ENCODE peak calls at places on chromosome 13, in four cellular contexts. P is lower leg skin, A is Caco-2, Z is A549. J is an unnamed sample.

GRCh38 chr13:50340566-50341287 is 325.5 kb downstream of the KCNRG start:
- DNase-seq in A (no peak), P (no peak), Z (no peak), J (no peak)

GRCh38 chr13:33052446-33052845 is 36.2 kb downstream of the KL start:
- DNase-seq in Z (no peak), P (no peak), A (no peak), J (no peak)

GRCh38 chr13:40047322-40047771 is 391.9 kb downstream of the COG6 start:
- DNase-seq in P (no peak), Z (no peak), A (no peak), J (no peak)

GRCh38 chr13:113616991-113617749 is 32.6 kb downstream of the TFDP1 start:
- DNase-seq in P (no peak), A (no peak), Z (no peak), J (no peak)

GRCh38 chr13:73765651-73766384 is 368.4 kb downstream of the KLF12 start:
- DNase-seq in A (peak; percentile 46), Z (no peak), P (peak; percentile 18), J (peak; percentile 78)

GRCh38 chr13:71828564-71828963 is 38.4 kb downstream of the DACH1 start:
- DNase-seq in Z (no peak), P (no peak), A (no peak), J (no peak)

GRCh38 chr13:80249906-80250513 is 90.9 kb downstream of the SPRY2 start:
- DNase-seq in A (no peak), P (no peak), Z (no peak), J (no peak)

GRCh38 chr13:48542581-48543341 is 9.9 kb upstream of the RCBTB2 start:
- DNase-seq in Z (no peak), P (peak; percentile 46), A (no peak), J (no peak)

GRCh38 chr13:64075543-64076271 is 2660.1 kb upstream of the PCDH20 start:
- DNase-seq in A (no peak), Z (no peak), P (no peak), J (no peak)

GRCh38 chr13:114131581-114132418 is 623 bp downstream of the RASA3 start:
- DNase-seq in P (no peak), Z (peak; percentile 12), A (no peak), J (no peak)

GRCh38 chr13:100089633-100090032 is 740 bp downstream of the PCCA start:
- DNase-seq in P (no peak), Z (no peak), A (no peak), J (no peak)

GRCh38 chr13:113528101-113528797 is 37.7 kb upstream of the DCUN1D2 start:
- DNase-seq in A (no peak), Z (no peak), P (no peak), J (no peak)

GRCh38 chr13:109331898-109332297 is 454.5 kb downstream of the IRS2 start:
- DNase-seq in A (no peak), P (no peak), Z (no peak), J (no peak)

GRCh38 chr13:41652735-41653361 is 195.5 kb downstream of the RGCC start:
- DNase-seq in P (no peak), Z (peak; percentile 58), A (no peak), J (no peak)

GRCh38 chr13:97313481-97313880 is 91.3 kb downstream of the MBNL2 start:
- DNase-seq in P (no peak), A (no peak), Z (no peak), J (no peak)

GRCh38 chr13:98320561-98321105 is 143.6 kb upstream of the RNF113B start:
- DNase-seq in Z (no peak), A (peak; percentile 76), P (no peak), J (no peak)

GRCh38 chr13:74674701-74675100 is 540.5 kb upstream of the KLF12 start:
- DNase-seq in Z (no peak), P (no peak), A (no peak), J (no peak)

GRCh38 chr13:112733661-112734379 is 44.0 kb downstream of the ATP11A start:
- DNase-seq in A (no peak), P (no peak), Z (no peak), J (no peak)

GRCh38 chr13:85806553-85807175 is 7.4 kb upstream of the SLITRK6 start:
- DNase-seq in Z (peak; percentile 61), P (no peak), A (no peak), J (no peak)

GRCh38 chr13:80363890-80364503 is 23.1 kb upstream of the SPRY2 start:
- DNase-seq in P (no peak), A (no peak), Z (peak; percentile 15), J (no peak)

GRCh38 chr13:46795321-46795720 is 1.6 kb downstream of the ESD start:
- DNase-seq in Z (no peak), A (no peak), P (no peak), J (no peak)
- TF ChIP-seq CTCF in Z (no peak), A (no peak), P (no peak), J (no peak)

GRCh38 chr13:106374631-106375030 is 160.8 kb downstream of the EFNB2 start:
- DNase-seq in P (no peak), A (no peak), Z (no peak), J (no peak)

GRCh38 chr13:106377341-106377740 is 158.1 kb downstream of the EFNB2 start:
- DNase-seq in P (no peak), A (no peak), Z (no peak), J (no peak)

GRCh38 chr13:106375085-106375484 is 160.4 kb downstream of the EFNB2 start:
- DNase-seq in P (no peak), A (no peak), Z (no peak), J (no peak)

GRCh38 chr13:106378263-106378662 is 157.2 kb downstream of the EFNB2 start:
- DNase-seq in A (no peak), Z (no peak), P (no peak), J (no peak)

GRCh38 chr13:106376411-106377112 is 158.9 kb downstream of the EFNB2 start:
- DNase-seq in P (no peak), A (no peak), Z (peak; percentile 48), J (no peak)
- TF ChIP-seq CTCF in P (no peak), A (peak; percentile 17), Z (no peak), J (peak; percentile 48)

GRCh38 chr13:21020176-21020575 is 41.2 kb downstream of the LATS2 start:
- DNase-seq in P (no peak), Z (no peak), A (no peak), J (no peak)

GRCh38 chr13:21025539-21025938 is 35.8 kb downstream of the LATS2 start:
- DNase-seq in A (no peak), Z (no peak), P (no peak), J (no peak)

GRCh38 chr13:21022056-21022693 is 39.2 kb downstream of the LATS2 start:
- DNase-seq in Z (no peak), A (no peak), P (no peak), J (no peak)

GRCh38 chr13:21020581-21020980 is 40.8 kb downstream of the LATS2 start:
- DNase-seq in P (no peak), A (no peak), Z (no peak), J (no peak)

GRCh38 chr13:21022694-21023325 is 38.6 kb downstream of the LATS2 start:
- DNase-seq in P (no peak), Z (no peak), A (no peak), J (no peak)
- TF ChIP-seq CTCF in P (no peak), Z (no peak), A (no peak), J (no peak)

DNA sequence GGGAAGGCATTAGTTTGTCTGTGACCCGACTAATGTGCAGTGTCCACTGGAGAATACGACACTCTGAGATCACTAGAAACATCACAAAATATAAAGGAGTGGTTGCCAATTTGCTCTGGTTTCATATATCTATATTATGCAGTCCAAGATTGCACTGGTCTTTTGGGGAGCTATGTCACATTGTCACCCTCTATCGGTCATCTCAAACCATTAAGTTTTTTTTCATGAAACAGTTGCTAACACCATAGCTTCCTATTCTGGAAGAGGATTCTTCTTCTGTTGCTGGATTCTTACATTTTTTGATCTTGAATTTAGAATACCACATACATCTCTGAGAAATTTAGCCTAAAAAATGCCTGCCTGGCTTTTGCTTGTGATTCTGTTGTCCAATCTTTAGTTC is 168.6 kb downstream of the LACC1 start:
- DNase-seq in P (no peak), A (no peak), Z (no peak), J (no peak)
- TF ChIP-seq CTCF in P (no peak), A (no peak), Z (peak; percentile 6), J (peak; percentile 28)

J was measured in type B pancreatic cell.